ENCODE peak calls at places on chromosomes 16 and 17, in ten cellular contexts. T is Caco-2, R is RWPE1, X is cardiac muscle cell, U is body of pancreas, F is esophagus squamous epithelium, B is thoracic aorta, Z is osteocyte, D is kidney epithelial cell, S is HFFc6. G is an unnamed sample.

GRCh38 chr16:50067290-50067853 is 1.6 kb downstream of the HEATR3 start:
- DNase-seq in T (no peak), R (peak), X (peak), U (no peak), F (no peak), B (no peak), Z (no peak), D (no peak), S (peak), G (no peak)

GRCh38 chr17:67993998-67994361 is 2.3 kb downstream of the C17orf58 start:
- DNase-seq in T (no peak), R (peak), X (peak), U (no peak), F (no peak), B (no peak), Z (no peak), D (no peak), S (no peak), G (no peak)

GRCh38 chr17:29835438-29836351 is 94.3 kb downstream of the SSH2 start:
- DNase-seq in T (no peak), R (no peak), X (peak), U (no peak), F (no peak), B (no peak), Z (no peak), D (no peak), S (peak), G (no peak)

GRCh38 chr17:4742629-4743028 is 2.9 kb upstream of the CXCL16 start:
- DNase-seq in T (no peak), R (no peak), X (peak), U (no peak), F (no peak), B (no peak), Z (no peak), D (no peak), S (no peak), G (no peak)

GRCh38 chr17:38704645-38705522 is at the start of gene MLLT6:
- DNase-seq in T (peak), R (peak), X (peak), U (peak), F (no peak), B (no peak), Z (peak), D (no peak), S (peak), G (peak)

GRCh38 chr17:491086-492014 is 138.7 kb upstream of the RPH3AL start:
- DNase-seq in T (peak), R (no peak), X (peak), U (peak), F (no peak), B (no peak), Z (peak), D (no peak), S (peak), G (peak)

GRCh38 chr16:13781579-13782338 is 138.2 kb upstream of the ERCC4 start:
- DNase-seq in T (no peak), R (no peak), X (no peak), U (no peak), F (no peak), B (no peak), Z (no peak), D (no peak), S (no peak), G (no peak)

GRCh38 chr17:61128671-61129115 is 270.9 kb upstream of the TBX2 start:
- DNase-seq in T (no peak), R (no peak), X (peak), U (no peak), F (no peak), B (no peak), Z (no peak), D (no peak), S (no peak), G (no peak)

GRCh38 chr17:22266231-22266630 is 573.9 kb downstream of the KCNJ18 start:
- DNase-seq in T (no peak), R (no peak), X (no peak), U (no peak), F (no peak), B (no peak), Z (peak), D (no peak), S (no peak), G (no peak)

GRCh38 chr17:27918498-27918897 is 25.3 kb upstream of the LYRM9 start:
- DNase-seq in T (no peak), R (no peak), X (no peak), U (no peak), F (no peak), B (no peak), Z (no peak), D (no peak), S (no peak), G (no peak)

GRCh38 chr17:45915263-45915662 is 20.9 kb downstream of the MAPT start:
- DNase-seq in T (no peak), R (no peak), X (no peak), U (no peak), F (no peak), B (no peak), Z (no peak), D (no peak), S (no peak), G (no peak)

GRCh38 chr16:19410435-19411153 is 7.1 kb upstream of the TMC5 start:
- DNase-seq in T (peak), R (no peak), X (peak), U (peak), F (no peak), B (no peak), Z (no peak), D (no peak), S (no peak), G (peak)

GRCh38 chr17:7404737-7405412 is 978 bp upstream of the TMEM256 start:
- DNase-seq in T (peak), R (no peak), X (peak), U (peak), F (no peak), B (no peak), Z (no peak), D (no peak), S (peak), G (no peak)

GRCh38 chr17:77599699-77600098 is 358.8 kb upstream of the TNRC6C start:
- DNase-seq in T (no peak), R (no peak), X (no peak), U (no peak), F (no peak), B (no peak), Z (no peak), D (no peak), S (no peak), G (no peak)

GRCh38 chr16:67396159-67396774 is 3.0 kb upstream of the TPPP3 start:
- DNase-seq in T (peak), R (peak), X (peak), U (peak), F (no peak), B (peak), Z (no peak), D (peak), S (peak), G (no peak)

GRCh38 chr17:2755941-2756724 is 6.7 kb upstream of the CCDC92B start:
- DNase-seq in T (peak), R (no peak), X (no peak), U (no peak), F (no peak), B (no peak), Z (no peak), D (no peak), S (no peak), G (no peak)

GRCh38 chr16:84662471-84662870 is 14.2 kb downstream of the KLHL36 start:
- DNase-seq in T (no peak), R (no peak), X (no peak), U (no peak), F (no peak), B (no peak), Z (no peak), D (no peak), S (no peak), G (no peak)
- TF ChIP-seq CTCF in T (no peak), R (no peak), X (no peak), U (no peak), F (no peak), B (no peak), Z (no peak), D (no peak), S (no peak), G (no peak)

GRCh38 chr17:75927286-75927922 is 13.4 kb downstream of the FBF1 start:
- DNase-seq in T (no peak), R (peak), X (peak), U (no peak), F (no peak), B (no peak), Z (no peak), D (no peak), S (no peak), G (no peak)
- TF ChIP-seq CTCF in T (peak), R (no peak), X (peak), U (peak), F (peak), B (no peak), Z (peak), D (peak), S (peak), G (peak)

DNA sequence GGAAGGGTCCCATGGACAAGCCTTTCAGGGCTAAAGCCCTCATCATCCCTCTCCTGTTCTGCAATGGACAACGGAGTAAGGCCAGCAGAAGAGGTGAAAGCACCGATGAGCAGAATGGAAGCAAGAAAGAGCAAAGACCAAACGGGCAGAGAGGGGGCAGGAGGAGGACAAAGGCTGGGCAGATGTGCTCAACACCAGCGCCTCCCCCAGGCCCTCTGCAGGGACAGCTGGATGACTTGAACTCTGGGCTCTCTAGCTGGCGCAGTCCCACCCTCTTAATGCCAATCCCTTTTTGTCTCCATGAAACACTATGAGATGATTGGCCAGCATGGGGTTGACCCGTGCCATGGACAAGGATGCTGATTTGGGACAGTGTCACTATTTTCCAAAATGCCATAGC is 22.0 kb downstream of the ACLY start:
- DNase-seq in T (no peak), R (no peak), X (no peak), U (no peak), F (no peak), B (no peak), Z (no peak), D (no peak), S (no peak), G (no peak)
- TF ChIP-seq CTCF in T (no peak), R (no peak), X (no peak), U (no peak), F (no peak), B (no peak), Z (no peak), D (no peak), S (no peak), G (no peak)

DNA sequence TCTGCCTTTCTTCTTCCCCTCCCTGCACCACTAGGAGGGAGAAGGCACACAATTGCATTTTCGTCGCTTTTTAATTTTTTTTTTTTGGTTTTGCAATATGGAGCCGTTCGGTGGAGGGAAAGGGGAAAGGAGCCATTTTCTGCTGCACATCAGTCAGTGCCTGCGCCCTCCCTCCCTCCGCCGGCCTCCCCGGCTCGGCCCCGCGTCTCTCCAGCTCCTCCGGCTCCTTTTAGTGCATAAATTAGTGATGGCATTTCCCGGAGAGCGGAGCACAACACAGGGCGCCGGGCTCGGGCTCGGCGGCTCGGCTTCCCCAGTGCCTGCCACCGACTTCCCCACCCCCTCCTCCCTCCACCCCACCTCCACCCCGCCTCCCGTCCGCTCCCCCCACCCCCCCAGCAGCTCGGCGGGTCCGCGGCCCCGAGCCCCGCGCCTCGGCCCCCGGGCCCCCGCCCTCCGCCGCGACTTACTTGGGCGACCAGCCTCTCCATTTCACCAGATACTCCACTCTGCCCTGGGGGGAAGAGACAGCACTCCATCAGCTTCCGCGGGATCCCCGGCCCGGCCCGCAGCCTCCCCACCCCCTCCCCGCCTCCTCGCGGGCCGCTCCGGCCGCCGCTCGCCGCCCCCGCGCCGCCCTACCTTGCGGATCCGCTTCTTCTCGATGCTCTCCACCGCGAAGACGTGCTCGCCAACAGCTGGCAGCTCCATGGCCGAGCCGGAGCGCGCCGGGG is 532 bp downstream of the CBX4 start:
- DNase-seq in T (no peak), R (no peak), X (peak), U (peak), F (no peak), B (no peak), Z (no peak), D (no peak), S (peak), G (no peak)
- TF ChIP-seq CTCF in T (no peak), R (no peak), X (no peak), U (no peak), F (no peak), B (no peak), Z (peak), D (no peak), S (peak), G (peak)

GRCh38 chr17:56751145-56751743 is 82.5 kb downstream of the C17orf67 start:
- DNase-seq in T (no peak), R (no peak), X (no peak), U (no peak), F (no peak), B (no peak), Z (no peak), D (no peak), S (peak), G (no peak)
- TF ChIP-seq CTCF in T (no peak), R (no peak), X (no peak), U (no peak), F (no peak), B (no peak), Z (no peak), D (peak), S (peak), G (peak)

GRCh38 chr16:87201777-87202176 is 115.4 kb downstream of the C16orf95 start:
- DNase-seq in T (no peak), R (no peak), X (no peak), U (no peak), F (no peak), B (no peak), Z (no peak), D (no peak), S (no peak), G (no peak)

GRCh38 chr16:87200637-87201036 is 116.6 kb downstream of the C16orf95 start:
- DNase-seq in T (no peak), R (no peak), X (no peak), U (no peak), F (no peak), B (no peak), Z (no peak), D (no peak), S (no peak), G (no peak)

GRCh38 chr16:87201052-87201451 is 116.1 kb downstream of the C16orf95 start:
- DNase-seq in T (no peak), R (peak), X (peak), U (peak), F (no peak), B (peak), Z (no peak), D (peak), S (peak), G (no peak)

GRCh38 chr16:87202346-87202745 is 114.8 kb downstream of the C16orf95 start:
- DNase-seq in T (no peak), R (no peak), X (peak), U (no peak), F (no peak), B (no peak), Z (no peak), D (no peak), S (peak), G (no peak)

GRCh38 chr16:87203060-87203656 is 114.0 kb downstream of the C16orf95 start:
- DNase-seq in T (peak), R (peak), X (peak), U (peak), F (no peak), B (no peak), Z (peak), D (peak), S (peak), G (no peak)
- TF ChIP-seq CTCF in T (peak), R (peak), X (peak), U (peak), F (peak), B (peak), Z (peak), D (peak), S (peak), G (peak)

GRCh38 chr16:60166-60565 is 6.5 kb downstream of the SNRNP25 start:
- DNase-seq in T (no peak), R (no peak), X (no peak), U (no peak), F (no peak), B (no peak), Z (no peak), D (no peak), S (no peak), G (no peak)
- TF ChIP-seq CTCF in T (no peak), R (no peak), X (no peak), U (no peak), F (no peak), B (no peak), Z (no peak), D (no peak), S (no peak), G (no peak)

G was measured in type B pancreatic cell.